ENCODE peak calls at places on chromosomes 11 and 22, in four cellular contexts. One of them, this sample, is unnamed. For H3K36me3, the result is how much of the 10 kb centered on the place peaks cover.

GRCh38 chr22:42190274-42190673 is 59.7 kb upstream of the CYP2D6 start:
- DNase-seq in osteoblast: no peak
- DNase-seq in kidney epithelial cell: no peak
- DNase-seq in body of pancreas: no peak
- DNase-seq in this sample: no peak

GRCh38 chr22:37214431-37215025 is 2.3 kb upstream of the SSTR3 start:
- DNase-seq in osteoblast: peak
- DNase-seq in kidney epithelial cell: no peak
- DNase-seq in body of pancreas: no peak
- DNase-seq in this sample: no peak

GRCh38 chr22:38735465-38736256 is 20.1 kb downstream of the SUN2 start:
- DNase-seq in osteoblast: peak
- DNase-seq in kidney epithelial cell: no peak
- DNase-seq in body of pancreas: no peak
- DNase-seq in this sample: peak

GRCh38 chr11:6468712-6469495 is 4.8 kb downstream of the TRIM3 start:
- DNase-seq in osteoblast: peak
- DNase-seq in kidney epithelial cell: peak
- DNase-seq in body of pancreas: peak
- DNase-seq in this sample: peak

GRCh38 chr11:8096575-8096974 is 15.6 kb downstream of the TUB start:
- DNase-seq in osteoblast: peak
- DNase-seq in kidney epithelial cell: no peak
- DNase-seq in body of pancreas: no peak
- DNase-seq in this sample: no peak

GRCh38 chr11:73402834-73403185 is 26.6 kb downstream of the RELT start:
- DNase-seq in osteoblast: no peak
- DNase-seq in kidney epithelial cell: no peak
- DNase-seq in body of pancreas: no peak
- DNase-seq in this sample: peak

GRCh38 chr11:60987577-60988277 is 16.2 kb downstream of the CD6 start:
- DNase-seq in osteoblast: no peak
- DNase-seq in kidney epithelial cell: no peak
- DNase-seq in body of pancreas: no peak
- DNase-seq in this sample: no peak

GRCh38 chr11:112174789-112175595 is at the start of gene BCO2:
- DNase-seq in osteoblast: peak
- DNase-seq in kidney epithelial cell: no peak
- DNase-seq in body of pancreas: peak
- DNase-seq in this sample: peak

GRCh38 chr11:87859583-87859982 is 315.7 kb downstream of the RAB38 start:
- DNase-seq in osteoblast: no peak
- DNase-seq in kidney epithelial cell: peak
- DNase-seq in body of pancreas: no peak
- DNase-seq in this sample: no peak

GRCh38 chr11:102287963-102288744 is 29.1 kb upstream of the BIRC3 start:
- DNase-seq in osteoblast: peak
- DNase-seq in kidney epithelial cell: no peak
- DNase-seq in body of pancreas: peak
- DNase-seq in this sample: peak

GRCh38 chr22:25334091-25334490 is 114.7 kb downstream of the CRYBB2 start:
- DNase-seq in osteoblast: no peak
- DNase-seq in kidney epithelial cell: no peak
- DNase-seq in body of pancreas: peak
- DNase-seq in this sample: peak

GRCh38 chr11:30192620-30193019 is 38.2 kb upstream of the FSHB start:
- DNase-seq in osteoblast: no peak
- DNase-seq in kidney epithelial cell: no peak
- DNase-seq in body of pancreas: no peak
- DNase-seq in this sample: no peak

GRCh38 chr11:30197869-30198268 is 32.9 kb upstream of the FSHB start:
- DNase-seq in osteoblast: no peak
- DNase-seq in kidney epithelial cell: no peak
- DNase-seq in body of pancreas: no peak
- DNase-seq in this sample: no peak

GRCh38 chr11:30196400-30197206 is 34.2 kb upstream of the FSHB start:
- DNase-seq in osteoblast: no peak
- DNase-seq in kidney epithelial cell: peak
- DNase-seq in body of pancreas: peak
- DNase-seq in this sample: peak
- H3K4me3 ChIP-seq in osteoblast: no peak
- H3K4me3 ChIP-seq in kidney epithelial cell: no peak
- H3K4me3 ChIP-seq in body of pancreas: no peak
- H3K4me3 ChIP-seq in this sample: no peak

GRCh38 chr11:598005-598680 is 17.6 kb downstream of the IRF7 start:
- DNase-seq in osteoblast: no peak
- DNase-seq in kidney epithelial cell: no peak
- DNase-seq in body of pancreas: no peak
- DNase-seq in this sample: no peak
- H3K36me3 ChIP-seq in osteoblast: half or more
- H3K36me3 ChIP-seq in kidney epithelial cell: under half
- H3K36me3 ChIP-seq in body of pancreas: under half
- H3K36me3 ChIP-seq in this sample: under half

DNA sequence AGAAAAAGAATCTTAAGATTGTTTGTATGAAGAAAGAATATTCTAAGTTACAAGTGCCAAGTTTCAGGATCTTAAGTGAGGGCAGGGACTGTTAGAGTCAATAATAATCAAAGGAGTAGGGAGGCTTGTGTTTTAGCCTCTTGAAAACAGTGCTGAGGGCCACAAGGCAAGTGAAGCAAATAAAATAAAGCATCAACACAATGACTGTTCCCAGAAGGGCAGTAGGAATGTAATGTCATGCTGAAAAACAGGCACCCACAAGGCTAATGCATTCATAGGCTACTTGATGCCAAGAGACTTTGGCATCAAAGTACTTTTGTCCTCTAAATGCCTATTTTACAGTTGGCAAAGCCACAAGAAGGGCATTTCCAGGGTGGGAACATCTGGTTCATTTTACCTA is 22.9 kb downstream of the RAB39A start:
- DNase-seq in osteoblast: no peak
- DNase-seq in kidney epithelial cell: no peak
- DNase-seq in body of pancreas: no peak
- DNase-seq in this sample: no peak
- H3K4me3 ChIP-seq in osteoblast: no peak
- H3K4me3 ChIP-seq in kidney epithelial cell: no peak
- H3K4me3 ChIP-seq in body of pancreas: no peak
- H3K4me3 ChIP-seq in this sample: no peak

GRCh38 chr22:21807545-21807944 is 59.9 kb downstream of the MAPK1 start:
- DNase-seq in osteoblast: no peak
- DNase-seq in kidney epithelial cell: no peak
- DNase-seq in body of pancreas: no peak
- DNase-seq in this sample: no peak
- H3K36me3 ChIP-seq in osteoblast: under half
- H3K36me3 ChIP-seq in kidney epithelial cell: under half
- H3K36me3 ChIP-seq in body of pancreas: under half
- H3K36me3 ChIP-seq in this sample: under half

GRCh38 chr11:64741393-64742086 is 2.4 kb downstream of the RASGRP2 start:
- DNase-seq in osteoblast: no peak
- DNase-seq in kidney epithelial cell: no peak
- DNase-seq in body of pancreas: no peak
- DNase-seq in this sample: peak
- H3K4me3 ChIP-seq in osteoblast: no peak
- H3K4me3 ChIP-seq in kidney epithelial cell: no peak
- H3K4me3 ChIP-seq in body of pancreas: no peak
- H3K4me3 ChIP-seq in this sample: peak

DNA sequence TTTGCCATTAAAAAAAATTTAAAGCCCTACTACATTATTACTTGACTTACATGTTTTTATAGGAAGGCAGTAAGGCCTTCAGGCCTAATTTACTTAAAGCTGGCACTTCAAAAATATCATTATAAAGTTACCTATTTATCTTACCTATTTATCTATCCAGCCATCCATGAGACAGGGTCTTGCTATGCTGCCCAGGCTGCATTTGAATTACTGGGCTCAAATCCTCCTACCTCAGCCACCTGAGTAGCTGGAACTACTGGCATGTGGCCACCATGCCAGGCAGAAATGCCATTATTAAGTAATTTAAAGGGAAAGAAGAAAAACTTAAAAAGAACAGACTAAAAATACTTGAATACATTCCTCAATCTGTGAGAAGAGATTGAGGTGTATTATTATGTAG is 60.3 kb upstream of the CLNS1A start:
- DNase-seq in osteoblast: no peak
- DNase-seq in kidney epithelial cell: no peak
- DNase-seq in body of pancreas: no peak
- DNase-seq in this sample: no peak
- H3K36me3 ChIP-seq in osteoblast: under half
- H3K36me3 ChIP-seq in kidney epithelial cell: under half
- H3K36me3 ChIP-seq in body of pancreas: under half
- H3K36me3 ChIP-seq in this sample: under half